ENCODE peak calls at places on chromosomes 4 and X, in six cellular contexts. One of them, this sample, is unnamed.

GRCh38 chrX:129678176-129678880 is 23.6 kb upstream of the APLN start:
- DNase-seq in GM12878: no peak
- DNase-seq in H1: no peak
- DNase-seq in K562: no peak
- DNase-seq in HepG2: no peak
- DNase-seq in HCT116: no peak
- DNase-seq in this sample: no peak

GRCh38 chr4:71287305-71287704 is 51.5 kb upstream of the SLC4A4 start:
- DNase-seq in H1: no peak
- DNase-seq in GM12878: no peak
- DNase-seq in HepG2: no peak
- DNase-seq in HCT116: no peak
- DNase-seq in K562: no peak
- DNase-seq in this sample: no peak

GRCh38 chr4:111937368-111937767 is 207.9 kb upstream of the FAM241A start:
- DNase-seq in HepG2: peak
- DNase-seq in K562: no peak
- DNase-seq in H1: no peak
- DNase-seq in HCT116: peak
- DNase-seq in GM12878: no peak
- DNase-seq in this sample: no peak

GRCh38 chr4:154608555-154609252 is 3.8 kb downstream of the FGG start:
- DNase-seq in HepG2: no peak
- DNase-seq in GM12878: no peak
- DNase-seq in H1: no peak
- DNase-seq in K562: no peak
- DNase-seq in HCT116: no peak
- DNase-seq in this sample: no peak

GRCh38 chr4:174554329-174554728 is 32.0 kb upstream of the HPGD start:
- DNase-seq in H1: no peak
- DNase-seq in GM12878: no peak
- DNase-seq in HCT116: no peak
- DNase-seq in HepG2: no peak
- DNase-seq in K562: no peak
- DNase-seq in this sample: no peak

GRCh38 chr4:39464886-39465501 is 6.1 kb downstream of the LIAS start:
- DNase-seq in H1: no peak
- DNase-seq in GM12878: no peak
- DNase-seq in HepG2: no peak
- DNase-seq in K562: peak
- DNase-seq in HCT116: peak
- DNase-seq in this sample: no peak

GRCh38 chr4:8414377-8414776 is 26.1 kb downstream of the ACOX3 start:
- DNase-seq in HepG2: no peak
- DNase-seq in HCT116: no peak
- DNase-seq in K562: no peak
- DNase-seq in H1: no peak
- DNase-seq in GM12878: no peak
- DNase-seq in this sample: no peak

GRCh38 chrX:152138388-152138784 is at the start of gene MAGEA10:
- DNase-seq in GM12878: no peak
- DNase-seq in K562: no peak
- DNase-seq in HepG2: no peak
- DNase-seq in HCT116: no peak
- DNase-seq in H1: no peak
- DNase-seq in this sample: no peak

GRCh38 chr4:1260418-1261106 is 11.6 kb upstream of the CTBP1 start:
- DNase-seq in K562: no peak
- DNase-seq in HCT116: no peak
- DNase-seq in GM12878: no peak
- DNase-seq in H1: no peak
- DNase-seq in HepG2: no peak
- DNase-seq in this sample: no peak

GRCh38 chrX:137194164-137194563 is 160.4 kb upstream of the GPR101 start:
- DNase-seq in H1: peak
- DNase-seq in HepG2: peak
- DNase-seq in HCT116: peak
- DNase-seq in K562: peak
- DNase-seq in GM12878: peak
- DNase-seq in this sample: peak

GRCh38 chr4:20347526-20347925 is 95.8 kb downstream of the SLIT2 start:
- DNase-seq in K562: no peak
- DNase-seq in HCT116: no peak
- DNase-seq in H1: no peak
- DNase-seq in GM12878: no peak
- DNase-seq in HepG2: no peak
- DNase-seq in this sample: no peak

GRCh38 chrX:71636438-71637252 is 18.3 kb upstream of the CXCR3 start:
- DNase-seq in HCT116: no peak
- DNase-seq in K562: no peak
- DNase-seq in HepG2: no peak
- DNase-seq in H1: no peak
- DNase-seq in GM12878: no peak
- DNase-seq in this sample: no peak

GRCh38 chr4:142396279-142396678 is 449.8 kb downstream of the INPP4B start:
- DNase-seq in HepG2: no peak
- DNase-seq in H1: no peak
- DNase-seq in GM12878: no peak
- DNase-seq in K562: no peak
- DNase-seq in HCT116: no peak
- DNase-seq in this sample: no peak

GRCh38 chr4:33316578-33316977 is 2596.4 kb downstream of the PCDH7 start:
- DNase-seq in K562: no peak
- DNase-seq in HepG2: no peak
- DNase-seq in H1: no peak
- DNase-seq in HCT116: no peak
- DNase-seq in GM12878: no peak
- DNase-seq in this sample: no peak

GRCh38 chr4:159106636-159107035 is 3.8 kb downstream of the RAPGEF2 start:
- DNase-seq in H1: no peak
- DNase-seq in HepG2: no peak
- DNase-seq in HCT116: no peak
- DNase-seq in K562: no peak
- DNase-seq in GM12878: no peak
- DNase-seq in this sample: no peak

GRCh38 chrX:16316336-16316735 is 149.1 kb downstream of the MAGEB17 start:
- DNase-seq in HCT116: no peak
- DNase-seq in K562: no peak
- DNase-seq in HepG2: no peak
- DNase-seq in GM12878: no peak
- DNase-seq in H1: no peak
- DNase-seq in this sample: no peak

GRCh38 chr4:87981505-87981904 is 6.0 kb downstream of the SPP1 start:
- DNase-seq in HCT116: no peak
- DNase-seq in GM12878: no peak
- DNase-seq in H1: no peak
- DNase-seq in HepG2: no peak
- DNase-seq in K562: no peak
- DNase-seq in this sample: no peak

GRCh38 chr4:124079174-124079780 is 633.3 kb downstream of the ANKRD50 start:
- DNase-seq in GM12878: no peak
- DNase-seq in HCT116: no peak
- DNase-seq in HepG2: no peak
- DNase-seq in K562: no peak
- DNase-seq in H1: no peak
- DNase-seq in this sample: no peak

GRCh38 chr4:180675368-180675675 is 1567.9 kb upstream of the TENM3 start:
- DNase-seq in K562: no peak
- DNase-seq in GM12878: no peak
- DNase-seq in HepG2: no peak
- DNase-seq in HCT116: no peak
- DNase-seq in H1: no peak
- DNase-seq in this sample: no peak

GRCh38 chrX:115941388-115941787 is 229.2 kb upstream of the AGTR2 start:
- DNase-seq in HCT116: no peak
- DNase-seq in H1: no peak
- DNase-seq in HepG2: no peak
- DNase-seq in GM12878: no peak
- DNase-seq in K562: no peak
- DNase-seq in this sample: no peak

GRCh38 chr4:42008011-42008786 is 17.9 kb downstream of the SLC30A9 start:
- DNase-seq in HCT116: no peak
- DNase-seq in H1: no peak
- DNase-seq in GM12878: no peak
- DNase-seq in K562: no peak
- DNase-seq in HepG2: no peak
- DNase-seq in this sample: no peak

GRCh38 chrX:24198101-24198500 is 48.6 kb downstream of the ZFX start:
- DNase-seq in HCT116: no peak
- DNase-seq in K562: no peak
- DNase-seq in H1: no peak
- DNase-seq in HepG2: no peak
- DNase-seq in GM12878: no peak
- DNase-seq in this sample: no peak

GRCh38 chr4:133982533-133983224 is 218.9 kb downstream of the PABPC4L start:
- DNase-seq in H1: no peak
- DNase-seq in HCT116: no peak
- DNase-seq in K562: no peak
- DNase-seq in HepG2: no peak
- DNase-seq in GM12878: no peak
- DNase-seq in this sample: no peak

GRCh38 chrX:46543441-46543840 is 1.8 kb downstream of the ZNF674 start:
- DNase-seq in GM12878: no peak
- DNase-seq in H1: no peak
- DNase-seq in HCT116: no peak
- DNase-seq in HepG2: no peak
- DNase-seq in K562: no peak
- DNase-seq in this sample: no peak

DNA sequence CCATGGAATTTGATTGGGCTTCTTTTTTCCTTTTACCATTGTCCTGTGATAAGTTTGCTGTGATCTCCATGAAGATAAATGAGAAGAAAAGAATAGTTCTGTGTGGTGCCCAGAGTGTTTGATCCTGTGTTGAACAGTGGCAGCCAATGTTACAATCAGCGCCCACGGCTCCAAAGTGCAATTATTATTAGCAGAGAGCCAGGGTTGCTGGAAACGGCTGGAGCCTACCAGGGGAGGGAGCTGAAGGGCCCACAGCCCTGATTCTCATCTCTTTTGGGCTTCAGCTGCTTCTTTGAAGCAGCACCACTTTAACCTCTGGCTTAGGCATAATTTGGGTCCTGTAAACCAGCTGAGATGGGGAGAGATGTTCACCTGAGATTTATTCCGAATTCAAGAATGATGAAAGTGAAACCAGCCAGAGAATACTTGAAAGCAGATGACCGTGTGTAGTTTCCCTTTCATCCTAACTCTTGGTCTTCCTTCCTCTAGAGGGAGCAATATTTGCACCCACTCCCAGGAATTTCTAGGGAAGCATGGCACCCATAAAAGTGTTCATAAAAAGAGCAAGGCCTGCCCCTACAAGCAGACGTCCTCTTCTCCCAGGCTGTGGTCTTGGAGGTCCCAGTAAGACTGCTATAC is 298.3 kb downstream of the EVC2 start:
- DNase-seq in HCT116: no peak
- DNase-seq in H1: no peak
- DNase-seq in K562: no peak
- DNase-seq in HepG2: peak
- DNase-seq in GM12878: no peak
- DNase-seq in this sample: no peak
- TF ChIP-seq ATF3 in HCT116: no peak
- TF ChIP-seq ATF3 in H1: no peak
- TF ChIP-seq ATF3 in K562: no peak
- TF ChIP-seq ATF3 in HepG2: no peak
- TF ChIP-seq ATF3 in GM12878: no peak
- TF ChIP-seq ATF3 in this sample: no peak

GRCh38 chrX:19811807-19812604 is 75.4 kb downstream of the SH3KBP1 start:
- DNase-seq in K562: no peak
- DNase-seq in GM12878: no peak
- DNase-seq in HCT116: no peak
- DNase-seq in HepG2: no peak
- DNase-seq in H1: no peak
- DNase-seq in this sample: no peak
- TF ChIP-seq ATF3 in K562: no peak
- TF ChIP-seq ATF3 in GM12878: no peak
- TF ChIP-seq ATF3 in HCT116: no peak
- TF ChIP-seq ATF3 in HepG2: no peak
- TF ChIP-seq ATF3 in H1: no peak
- TF ChIP-seq ATF3 in this sample: no peak

DNA sequence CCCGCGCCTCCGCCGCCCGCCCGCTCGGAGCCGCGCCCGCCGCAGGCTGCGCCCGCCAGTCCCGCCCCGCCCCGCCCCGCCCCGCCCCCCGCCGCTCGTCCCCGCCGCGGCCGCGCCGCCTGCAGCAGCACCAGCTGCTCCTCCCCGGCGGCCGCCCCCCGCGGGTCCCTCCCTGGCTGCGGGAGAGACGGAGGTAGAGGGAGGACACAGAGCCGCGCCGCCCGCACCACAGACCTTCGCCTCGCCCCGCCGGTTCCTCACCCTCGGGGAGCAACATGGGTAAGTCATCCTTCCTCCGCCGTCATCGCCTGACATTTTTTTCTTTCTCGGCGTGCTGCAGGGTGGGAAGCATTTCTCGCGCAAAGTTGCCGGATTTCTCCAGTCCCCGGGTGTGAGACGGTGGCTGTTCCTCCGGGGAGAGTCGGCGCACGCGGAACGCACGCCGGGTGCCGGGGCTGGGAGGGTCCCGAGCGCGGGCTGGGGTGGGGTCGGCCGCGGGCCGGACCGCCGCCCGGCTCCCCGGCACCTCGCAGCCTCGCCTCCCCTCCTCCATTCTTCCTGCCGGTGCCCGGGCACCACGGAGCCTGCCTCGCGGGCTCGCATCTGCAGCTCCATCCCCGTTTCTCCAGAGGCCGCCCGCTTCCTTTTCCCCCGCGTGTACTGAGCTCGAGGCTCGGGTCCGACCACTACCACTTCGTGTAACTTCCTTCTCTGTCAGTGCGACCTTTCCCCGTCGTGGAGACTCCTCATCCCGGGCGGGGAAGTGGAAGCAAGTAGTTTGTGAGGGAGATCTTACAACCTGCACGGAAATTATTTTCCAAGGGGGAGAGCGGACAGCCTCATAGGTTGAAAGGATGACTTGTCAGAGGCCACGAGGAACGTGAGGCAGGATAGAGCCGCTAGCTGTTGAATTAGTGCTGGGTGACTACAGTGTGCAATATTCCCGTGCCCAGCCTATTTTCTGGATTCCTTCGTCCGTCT is at the start of gene RAP1GDS1:
- DNase-seq in K562: peak
- DNase-seq in H1: peak
- DNase-seq in HCT116: peak
- DNase-seq in GM12878: no peak
- DNase-seq in HepG2: peak
- DNase-seq in this sample: peak
- TF ChIP-seq ATF3 in K562: no peak
- TF ChIP-seq ATF3 in H1: no peak
- TF ChIP-seq ATF3 in HCT116: no peak
- TF ChIP-seq ATF3 in GM12878: no peak
- TF ChIP-seq ATF3 in HepG2: no peak
- TF ChIP-seq ATF3 in this sample: no peak

DNA sequence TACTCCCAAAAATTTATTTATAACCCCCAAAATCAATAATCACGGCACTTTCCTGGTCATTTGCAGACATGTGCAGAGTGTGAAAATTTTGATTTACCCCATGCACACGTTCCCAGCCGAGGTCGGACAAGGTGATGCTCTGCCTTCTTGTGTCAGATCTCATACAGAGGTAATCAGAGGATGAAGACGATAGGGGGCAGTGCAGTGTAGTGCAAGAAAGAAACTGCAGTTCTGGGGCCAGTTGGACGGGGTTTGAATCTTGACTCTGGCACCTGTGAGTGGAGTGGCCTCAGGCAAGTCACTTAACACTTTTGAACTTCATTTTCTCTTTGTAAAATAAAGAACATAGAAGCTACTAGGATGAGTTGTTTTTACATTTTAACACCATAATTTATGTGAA is 88.4 kb downstream of the FRMPD3 start:
- DNase-seq in GM12878: no peak
- DNase-seq in HCT116: peak
- DNase-seq in H1: peak
- DNase-seq in HepG2: peak
- DNase-seq in K562: peak
- DNase-seq in this sample: peak
- TF ChIP-seq ATF3 in GM12878: no peak
- TF ChIP-seq ATF3 in HCT116: no peak
- TF ChIP-seq ATF3 in H1: no peak
- TF ChIP-seq ATF3 in HepG2: no peak
- TF ChIP-seq ATF3 in K562: no peak
- TF ChIP-seq ATF3 in this sample: no peak